ENCODE peak calls at places on chromosomes 2 and 18, in four cellular contexts. P is heart left ventricle, K is uterus, Q is ovary. F is an unnamed sample.

GRCh38 chr2:144509001-144509545 is 10.8 kb downstream of the ZEB2 start:
- DNase-seq in P (no peak), K (no peak), Q (no peak), F (no peak)

GRCh38 chr2:187434342-187434785 is 13.7 kb downstream of the CALCRL start:
- DNase-seq in P (no peak), K (no peak), Q (no peak), F (no peak)

GRCh38 chr18:44548291-44549221 is 132.1 kb upstream of the SETBP1 start:
- DNase-seq in P (no peak), K (no peak), Q (peak; percentile 29), F (no peak)

GRCh38 chr2:157538073-157538472 is 90.6 kb downstream of the ACVR1C start:
- DNase-seq in P (no peak), K (no peak), Q (no peak), F (no peak)

GRCh38 chr2:153106802-153107477 is 371.6 kb downstream of the RPRM start:
- DNase-seq in P (no peak), K (no peak), Q (no peak), F (no peak)

GRCh38 chr2:143482316-143482715 is 353.1 kb downstream of the ARHGAP15 start:
- DNase-seq in P (no peak), K (no peak), Q (no peak), F (no peak)

GRCh38 chr2:186853871-186854435 is 5.0 kb upstream of the ZSWIM2 start:
- DNase-seq in P (no peak), K (no peak), Q (no peak), F (no peak)

GRCh38 chr2:167293172-167293781 is 405.0 kb downstream of the XIRP2 start:
- DNase-seq in P (no peak), K (peak; percentile 15), Q (no peak), F (no peak)

GRCh38 chr18:12254137-12254819 is at the start of gene CIDEA:
- DNase-seq in P (no peak), K (no peak), Q (no peak), F (no peak)

GRCh38 chr18:47166235-47166634 is 9.9 kb downstream of the IER3IP1 start:
- DNase-seq in P (no peak), K (no peak), Q (no peak), F (no peak)

GRCh38 chr2:1283856-1284255 is 129.4 kb upstream of the TPO start:
- DNase-seq in P (no peak), K (no peak), Q (no peak), F (no peak)

GRCh38 chr2:139033300-139033699 is 253.1 kb upstream of the NXPH2 start:
- DNase-seq in P (no peak), K (no peak), Q (no peak), F (no peak)

GRCh38 chr2:121257476-121257831 is 27.5 kb downstream of the TFCP2L1 start:
- DNase-seq in P (no peak), K (no peak), Q (no peak), F (no peak)

GRCh38 chr2:17422066-17422465 is 96.2 kb downstream of the RAD51AP2 start:
- DNase-seq in P (no peak), K (no peak), Q (no peak), F (no peak)

GRCh38 chr2:39140322-39140847 is 19.5 kb upstream of the SOS1 start:
- DNase-seq in P (no peak), K (no peak), Q (no peak), F (no peak)

GRCh38 chr2:127087780-127088495 is 19.0 kb downstream of the BIN1 start:
- DNase-seq in P (no peak), K (no peak), Q (peak; percentile 60), F (no peak)

GRCh38 chr18:295756-296155 is 27.9 kb upstream of the THOC1 start:
- DNase-seq in P (no peak), K (no peak), Q (no peak), F (no peak)

GRCh38 chr2:45256867-45257641 is 247.8 kb upstream of the SIX2 start:
- DNase-seq in P (no peak), K (no peak), Q (no peak), F (no peak)

GRCh38 chr2:86042256-86043168 is 63.2 kb downstream of the POLR1A start:
- DNase-seq in P (no peak), K (peak; percentile 8), Q (peak; percentile 14), F (no peak)

GRCh38 chr18:74290831-74291770 is 662 bp downstream of the CYB5A start:
- DNase-seq in P (peak; percentile 40), K (peak; percentile 37), Q (peak; percentile 65), F (no peak)

GRCh38 chr2:112666764-112667122 is 21.0 kb downstream of the SLC20A1 start:
- DNase-seq in P (no peak), K (no peak), Q (no peak), F (no peak)

GRCh38 chr2:94956797-94957391 is 68.6 kb upstream of the MAL start:
- DNase-seq in P (no peak), K (no peak), Q (no peak), F (peak; percentile 11)

GRCh38 chr2:207530160-207531023 is 630 bp downstream of the CREB1 start:
- DNase-seq in P (peak; percentile 61), K (peak; percentile 40), Q (peak; percentile 54), F (peak; percentile 38)

GRCh38 chr2:157849591-157849990 is 26.5 kb downstream of the ACVR1 start:
- DNase-seq in P (no peak), K (no peak), Q (no peak), F (no peak)

GRCh38 chr18:55346961-55347740 is 240.8 kb downstream of the TCF4 start:
- DNase-seq in P (no peak), K (no peak), Q (no peak), F (no peak)

DNA sequence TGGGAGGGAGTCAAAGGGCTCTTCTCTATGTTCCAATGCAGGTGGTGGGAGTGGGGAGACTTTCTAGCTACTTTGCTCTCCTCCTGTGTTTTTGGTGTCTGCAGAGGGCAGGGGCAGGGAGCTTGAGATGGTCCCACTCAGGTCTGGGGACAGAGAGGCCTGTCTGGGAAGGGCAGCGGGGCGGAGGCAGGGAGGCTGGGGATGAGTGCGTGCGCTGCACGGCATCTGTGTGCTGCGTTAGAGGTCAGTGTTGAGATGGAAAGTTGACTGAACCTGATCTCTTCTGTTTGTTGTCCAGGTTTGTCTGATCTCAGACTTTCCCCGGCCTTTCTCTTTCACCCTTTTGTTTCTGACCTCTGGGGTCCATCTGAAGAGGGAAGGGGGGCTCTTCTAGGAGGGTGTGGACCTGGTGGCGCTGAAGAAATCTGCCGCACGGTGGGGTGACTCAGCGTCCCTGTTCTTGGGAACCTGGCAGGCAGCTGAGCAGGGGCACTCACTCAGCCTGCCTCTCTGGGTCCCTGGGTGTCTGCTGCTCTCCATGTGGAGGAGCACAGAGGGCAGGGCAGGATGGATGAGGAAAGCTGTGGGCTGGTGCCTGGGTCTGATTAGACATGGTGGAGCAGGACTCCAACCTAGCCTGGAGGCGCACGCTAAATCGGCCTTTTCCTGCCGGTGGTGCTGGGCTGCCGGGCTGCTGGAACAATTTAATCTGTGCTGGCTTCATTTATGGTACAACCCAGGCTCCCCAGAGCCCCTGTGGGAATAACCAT is 24.1 kb downstream of the IGFBP2 start:
- DNase-seq in P (no peak), K (no peak), Q (no peak), F (no peak)
- H3K4me1 ChIP-seq in P (peaks cover 9% of the 10 kb centered on the region), K (no peaks in the 10 kb centered on the region), Q (peaks cover 9% of the 10 kb centered on the region), F (no peaks in the 10 kb centered on the region)

GRCh38 chr2:105604938-105605337 is 139.8 kb upstream of the NCK2 start:
- DNase-seq in P (peak; percentile 43), K (no peak), Q (no peak), F (no peak)
- H3K27ac ChIP-seq in P (peak overlapping the region; percentile 63), K (no peak overlapping the region), Q (no peak overlapping the region), F (no peak overlapping the region)

GRCh38 chr2:33496150-33496549 is 19.7 kb downstream of the RASGRP3 start:
- DNase-seq in P (no peak), K (no peak), Q (no peak), F (no peak)

GRCh38 chr2:33494155-33494779 is 17.8 kb downstream of the RASGRP3 start:
- DNase-seq in P (no peak), K (no peak), Q (no peak), F (no peak)

GRCh38 chr2:33497177-33497787 is 20.8 kb downstream of the RASGRP3 start:
- DNase-seq in P (no peak), K (no peak), Q (no peak), F (no peak)

GRCh38 chr2:33495683-33496082 is 19.2 kb downstream of the RASGRP3 start:
- DNase-seq in P (no peak), K (no peak), Q (no peak), F (no peak)

GRCh38 chr2:33494877-33495641 is 18.6 kb downstream of the RASGRP3 start:
- DNase-seq in P (no peak), K (no peak), Q (no peak), F (no peak)
- H3K4me3 ChIP-seq in P (no peak overlapping the region), K (no peak overlapping the region), Q (no peak overlapping the region), F (no peak overlapping the region)

DNA sequence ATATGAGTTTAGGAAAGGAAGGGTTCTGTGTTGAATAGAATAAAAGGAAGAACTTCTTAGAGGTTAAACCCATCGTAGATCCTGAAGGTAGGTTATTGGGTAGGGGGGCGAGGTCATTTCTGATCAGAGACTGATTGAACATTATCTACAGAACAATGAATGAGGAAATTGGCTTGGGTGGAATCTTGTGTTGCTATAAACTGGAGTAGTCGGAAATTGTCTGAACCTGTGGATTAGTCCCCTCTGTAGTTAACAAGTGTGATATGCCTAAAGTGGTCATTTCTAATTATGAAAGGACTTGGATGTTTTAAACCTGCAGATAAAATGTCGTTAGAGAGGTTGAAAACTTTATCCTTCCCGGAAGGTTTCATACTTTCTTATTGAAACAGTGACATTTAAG is 42.1 kb downstream of the EML4 start:
- DNase-seq in P (no peak), K (no peak), Q (no peak), F (no peak)
- H3K4me1 ChIP-seq in P (no peaks in the 10 kb centered on the region), K (no peaks in the 10 kb centered on the region), Q (peaks cover under 1% of the 10 kb centered on the region), F (peaks cover 5% of the 10 kb centered on the region)

DNA sequence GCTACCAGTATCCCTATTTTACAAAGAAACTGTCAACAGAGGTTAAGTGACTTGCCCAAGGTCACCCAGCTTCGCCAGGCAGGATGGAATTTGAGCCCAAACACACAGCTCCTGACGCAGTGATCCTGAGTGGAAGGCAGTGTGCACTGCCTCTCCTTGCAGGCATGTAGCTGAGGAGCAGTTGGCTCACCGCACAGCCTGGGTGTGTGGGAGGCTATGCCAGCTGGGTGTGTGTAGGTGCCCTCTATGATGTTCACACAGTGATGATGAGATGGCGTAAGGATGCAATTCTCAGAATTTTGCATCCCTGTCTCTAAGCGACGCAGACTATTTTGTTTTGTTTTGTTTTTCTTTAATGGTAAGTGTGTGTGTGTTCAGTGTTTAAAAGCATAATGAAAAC is 603.9 kb upstream of the RAB6C start:
- DNase-seq in P (no peak), K (no peak), Q (no peak), F (no peak)
- H3K27ac ChIP-seq in P (no peak overlapping the region), K (no peak overlapping the region), Q (no peak overlapping the region), F (no peak overlapping the region)

GRCh38 chr18:33576999-33577687 is 876 bp upstream of the ASXL3 start:
- DNase-seq in P (no peak), K (no peak), Q (no peak), F (no peak)

GRCh38 chr18:33577688-33578370 is at the start of gene ASXL3:
- DNase-seq in P (peak; percentile 37), K (peak; percentile 26), Q (peak; percentile 80), F (no peak)

GRCh38 chr18:33579147-33579867 is 1.3 kb downstream of the ASXL3 start:
- DNase-seq in P (no peak), K (no peak), Q (no peak), F (no peak)

GRCh38 chr18:33579868-33580205 is 1.8 kb downstream of the ASXL3 start:
- DNase-seq in P (no peak), K (no peak), Q (no peak), F (no peak)

GRCh38 chr18:33578371-33579146 is 540 bp downstream of the ASXL3 start:
- DNase-seq in P (peak; percentile 45), K (peak; percentile 23), Q (peak; percentile 79), F (no peak)
- H3K4me3 ChIP-seq in P (peak overlapping the region; percentile 58), K (peak overlapping the region; percentile 17), Q (peak overlapping the region; percentile 40), F (no peak overlapping the region)

GRCh38 chr18:48996041-48996440 is 45.3 kb upstream of the SMAD7 start:
- DNase-seq in P (no peak), K (no peak), Q (no peak), F (no peak)
- H3K4me1 ChIP-seq in P (peaks cover 47% of the 10 kb centered on the region), K (peaks cover 24% of the 10 kb centered on the region), Q (peaks cover 2% of the 10 kb centered on the region), F (peaks cover 20% of the 10 kb centered on the region)